ENCODE peak calls at places on chromosomes 4 and X, in four cellular contexts. G, D, C and Z are unnamed samples.

GRCh38 chrX:139203681-139204575 is 326.6 kb upstream of the F9 start:
- DNase-seq in D (no peak), G (no peak), C (peak; percentile 21), Z (peak; percentile 18)

GRCh38 chrX:47143894-47144625 is 442 bp downstream of the NDUFB11 start:
- DNase-seq in D (peak; percentile 54), C (peak; percentile 42), G (peak; percentile 31), Z (no peak)

GRCh38 chrX:40061871-40062524 is 35.8 kb downstream of the BCOR start:
- DNase-seq in G (no peak), C (no peak), D (no peak), Z (no peak)

GRCh38 chrX:63930140-63930539 is 145.1 kb upstream of the ARHGEF9 start:
- DNase-seq in D (no peak), C (no peak), G (no peak), Z (no peak)

GRCh38 chr4:159639924-159640323 is 537.0 kb downstream of the RAPGEF2 start:
- DNase-seq in D (no peak), C (no peak), G (no peak), Z (no peak)

GRCh38 chrX:1239681-1240142 is 27.3 kb upstream of the CRLF2 start:
- DNase-seq in D (no peak), G (no peak), C (peak; percentile 31), Z (no peak)

GRCh38 chr4:147479817-147480216 is 1.1 kb upstream of the EDNRA start:
- DNase-seq in C (peak; percentile 8), G (peak; percentile 92), D (no peak), Z (no peak)

GRCh38 chrX:30618160-30618765 is 35.0 kb upstream of the GK start:
- DNase-seq in G (peak; percentile 15), C (no peak), D (no peak), Z (no peak)

GRCh38 chr4:68465058-68465457 is 17.8 kb downstream of the TMPRSS11E start:
- DNase-seq in G (no peak), C (no peak), D (no peak), Z (no peak)

GRCh38 chrX:10393899-10394298 is 226.5 kb downstream of the MID1 start:
- DNase-seq in G (peak; percentile 23), D (no peak), C (no peak), Z (no peak)

GRCh38 chr4:84167579-84167978 is 331.5 kb downstream of the NKX6-1 start:
- DNase-seq in D (no peak), G (no peak), C (no peak), Z (no peak)

GRCh38 chr4:101954975-101955678 is 164.6 kb downstream of the BANK1 start:
- DNase-seq in D (peak; percentile 26), G (no peak), C (no peak), Z (no peak)

GRCh38 chr4:148618856-148619255 is 176.6 kb upstream of the NR3C2 start:
- DNase-seq in D (no peak), C (no peak), G (no peak), Z (no peak)

GRCh38 chr4:121977251-121978168 is 25.6 kb upstream of the TRPC3 start:
- DNase-seq in D (no peak), C (no peak), G (no peak), Z (no peak)

GRCh38 chr4:24915121-24915922 is 2.5 kb upstream of the CCDC149 start:
- DNase-seq in G (peak; percentile 12), D (peak; percentile 50), C (no peak), Z (no peak)

GRCh38 chr4:102815981-102816380 is 11.4 kb downstream of the UBE2D3 start:
- DNase-seq in G (peak; percentile 70), C (no peak), D (no peak), Z (no peak)

GRCh38 chrX:119880552-119881437 is 9.2 kb downstream of the NDUFA1 start:
- DNase-seq in D (peak; percentile 66), G (peak; percentile 67), C (no peak), Z (peak; percentile 2)

GRCh38 chrX:97238632-97239031 is 354.9 kb downstream of the RPA4 start:
- DNase-seq in G (peak; percentile 74), C (no peak), D (no peak), Z (no peak)

GRCh38 chr4:56414135-56414675 is 21.2 kb downstream of the PPAT start:
- DNase-seq in C (no peak), G (peak; percentile 22), D (no peak), Z (no peak)

GRCh38 chrX:68732906-68733493 is 85.5 kb downstream of the STARD8 start:
- DNase-seq in C (peak; percentile 60), G (peak; percentile 63), D (peak; percentile 3), Z (no peak)

GRCh38 chr4:185227713-185228278 is 18.4 kb downstream of the SNX25 start:
- DNase-seq in G (no peak), C (no peak), D (no peak), Z (no peak)

GRCh38 chrX:129749069-129749468 is 10.3 kb downstream of the XPNPEP2 start:
- DNase-seq in G (peak; percentile 48), C (no peak), D (no peak), Z (no peak)

GRCh38 chrX:150213481-150214030 is 149.6 kb upstream of the MAMLD1 start:
- DNase-seq in G (no peak), C (no peak), D (no peak), Z (no peak)

GRCh38 chrX:126165721-126166401 is at the start of gene DCAF12L2:
- DNase-seq in D (peak; percentile 5), C (peak; percentile 10), G (no peak), Z (no peak)

GRCh38 chr4:30614771-30615170 is 105.4 kb upstream of the PCDH7 start:
- DNase-seq in C (no peak), D (no peak), G (peak; percentile 49), Z (no peak)

GRCh38 chr4:7161721-7162214 is 30.6 kb upstream of the SORCS2 start:
- DNase-seq in G (peak; percentile 59), D (no peak), C (no peak), Z (no peak)

GRCh38 chr4:53997901-53998300 is 66.5 kb downstream of the CHIC2 start:
- DNase-seq in G (no peak), D (no peak), C (no peak), Z (no peak)

GRCh38 chrX:39497717-39498265 is 600.0 kb downstream of the BCOR start:
- DNase-seq in G (no peak), D (no peak), C (no peak), Z (no peak)

GRCh38 chrX:100615015-100615414 is 21.6 kb downstream of the TSPAN6 start:
- DNase-seq in G (peak; percentile 78), D (peak; percentile 47), C (no peak), Z (no peak)

GRCh38 chr4:38500433-38500832 is 163.6 kb upstream of the KLF3 start:
- DNase-seq in G (no peak), C (no peak), D (no peak), Z (no peak)

GRCh38 chrX:132292753-132293152 is 73.5 kb upstream of the RAP2C start:
- DNase-seq in D (no peak), G (peak; percentile 71), C (no peak), Z (no peak)

GRCh38 chr4:125940426-125940825 is 625.7 kb downstream of the FAT4 start:
- DNase-seq in G (no peak), D (no peak), C (no peak), Z (no peak)

GRCh38 chr4:124459196-124459921 is 253.2 kb downstream of the ANKRD50 start:
- DNase-seq in C (no peak), G (no peak), D (no peak), Z (no peak)

GRCh38 chrX:20530319-20530979 is 263.7 kb upstream of the RPS6KA3 start:
- DNase-seq in G (peak; percentile 67), C (no peak), D (peak; percentile 58), Z (peak; percentile 20)

GRCh38 chr4:185469539-185470154 is 1.9 kb downstream of the CCDC110 start:
- DNase-seq in D (no peak), G (no peak), C (no peak), Z (no peak)

GRCh38 chr4:176209535-176209934 is 14.2 kb upstream of the SPATA4 start:
- DNase-seq in D (no peak), G (no peak), C (no peak), Z (no peak)

GRCh38 chr4:71978192-71978845 is 53.5 kb upstream of the NPFFR2 start:
- DNase-seq in G (peak; percentile 58), D (no peak), C (no peak), Z (no peak)